ENCODE peak calls at places on chromosomes 7 and 10, in nine cellular contexts. K is astrocyte; Q is thoracic aorta; D is CD4-positive, CD25-positive, alpha-beta regulatory T cell; I is right cardiac atrium; X is left ventricle myocardium inferior; T is BE2C; N is effector memory CD4-positive, alpha-beta T cell; C is dorsolateral prefrontal cortex. R is an unnamed sample.

GRCh38 chr7:42236266-42237161 is 495 bp downstream of the GLI3 start:
- DNase-seq in D (peak), I (peak), K (peak), Q (peak), X (peak), C (no peak), N (no peak), T (no peak), R (no peak)

GRCh38 chr10:5147255-5147980 is 37.5 kb downstream of the AKR1C8 start:
- DNase-seq in X (no peak), D (no peak), N (no peak), T (no peak), Q (no peak), K (no peak), I (no peak), C (no peak), R (peak)

GRCh38 chr10:21297525-21298383 is 227.7 kb downstream of the SKIDA1 start:
- DNase-seq in K (no peak), N (no peak), I (no peak), D (no peak), C (no peak), X (no peak), Q (no peak), T (no peak), R (no peak)

GRCh38 chr7:5597772-5598171 is 174.1 kb upstream of the TNRC18 start:
- DNase-seq in Q (no peak), K (peak), X (no peak), N (no peak), D (no peak), I (no peak), T (no peak), C (no peak), R (no peak)

GRCh38 chr7:7569113-7569527 is 2.4 kb downstream of the MIOS start:
- DNase-seq in D (peak), X (no peak), Q (no peak), K (no peak), N (no peak), C (no peak), I (no peak), T (no peak), R (no peak)

GRCh38 chr10:122029503-122030199 is 40.7 kb downstream of the TACC2 start:
- DNase-seq in X (peak), C (no peak), D (no peak), T (no peak), Q (no peak), N (no peak), I (peak), K (no peak), R (no peak)

GRCh38 chr10:26612151-26612915 is 85.2 kb upstream of the PDSS1 start:
- DNase-seq in Q (no peak), I (no peak), N (no peak), X (no peak), C (no peak), K (no peak), T (no peak), D (no peak), R (no peak)

GRCh38 chr10:62095341-62096071 is 173.1 kb downstream of the RTKN2 start:
- DNase-seq in T (no peak), X (no peak), I (no peak), K (peak), Q (no peak), C (no peak), N (no peak), D (no peak), R (no peak)

GRCh38 chr10:72508033-72508432 is 117.8 kb downstream of the MICU1 start:
- DNase-seq in C (no peak), T (no peak), X (no peak), Q (no peak), I (no peak), N (no peak), K (no peak), D (no peak), R (no peak)

GRCh38 chr7:77917500-77918262 is 119.1 kb downstream of the PHTF2 start:
- DNase-seq in N (no peak), T (no peak), X (no peak), K (no peak), Q (no peak), C (no peak), D (no peak), I (no peak), R (no peak)

GRCh38 chr7:150992051-150992640 is 1.3 kb downstream of the NOS3 start:
- DNase-seq in X (no peak), T (no peak), D (no peak), I (peak), Q (no peak), N (no peak), K (no peak), C (no peak), R (no peak)

GRCh38 chr7:107118109-107118900 is 50.5 kb upstream of the HBP1 start:
- DNase-seq in T (no peak), C (no peak), X (no peak), D (no peak), N (no peak), Q (no peak), K (peak), I (no peak), R (no peak)

GRCh38 chr10:125060486-125060850 is 99.9 kb downstream of the CTBP2 start:
- DNase-seq in D (no peak), C (peak), Q (no peak), N (no peak), T (no peak), I (no peak), X (no peak), K (peak), R (no peak)
- H3K4me3 ChIP-seq in D (no peak), C (peak), Q (peak), N (no peak), T (no peak), I (no peak), X (peak), K (peak), R (no peak)

DNA sequence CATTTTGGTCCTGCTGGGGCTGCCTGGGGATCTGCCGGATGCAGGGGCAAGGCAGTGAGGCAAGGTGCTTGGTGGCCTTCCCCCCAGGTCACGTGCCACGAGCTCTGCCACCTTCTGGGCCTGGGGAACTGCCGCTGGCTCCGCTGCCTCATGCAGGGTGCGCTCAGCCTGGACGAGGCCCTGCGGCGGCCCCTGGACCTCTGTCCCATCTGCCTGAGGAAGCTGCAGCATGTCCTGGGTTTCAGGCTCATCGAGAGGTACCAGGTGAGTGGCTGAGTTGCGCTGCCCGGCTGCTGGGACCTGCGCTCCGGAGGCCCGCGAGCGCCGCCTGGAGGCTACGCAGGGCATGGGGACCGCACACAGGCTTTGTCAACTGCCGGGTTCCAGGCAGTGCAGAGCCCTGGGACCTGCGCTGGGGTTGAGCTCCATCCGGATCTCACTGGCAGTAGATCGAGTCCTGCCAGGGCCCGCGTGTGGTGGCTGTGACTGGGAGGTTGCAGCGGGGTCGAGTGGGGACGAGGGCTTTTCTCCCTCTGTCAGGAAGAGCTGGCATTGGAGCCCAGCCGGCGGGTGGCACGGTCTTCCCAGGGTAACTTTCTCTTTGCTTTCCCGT is 21.7 kb downstream of the AMZ1 start:
- DNase-seq in I (peak), N (peak), Q (no peak), K (no peak), T (peak), X (peak), D (peak), C (peak), R (peak)
- H3K4me3 ChIP-seq in I (no peak), N (peak), Q (peak), K (no peak), T (no peak), X (peak), D (peak), C (no peak), R (no peak)

GRCh38 chr10:14878266-14879054 is at the start of gene SUV39H2:
- DNase-seq in C (peak), D (peak), Q (peak), K (peak), T (peak), I (peak), N (peak), X (peak), R (peak)
- H3K4me3 ChIP-seq in C (peak), D (peak), Q (peak), K (peak), T (peak), I (peak), N (peak), X (peak), R (peak)

GRCh38 chr10:132407243-132407746 is 10.3 kb downstream of the PWWP2B start:
- DNase-seq in X (peak), I (no peak), C (no peak), N (no peak), D (no peak), Q (no peak), T (no peak), K (no peak), R (peak)

GRCh38 chr10:132408367-132408781 is 11.4 kb downstream of the PWWP2B start:
- DNase-seq in K (no peak), I (no peak), Q (no peak), D (no peak), T (no peak), X (no peak), N (no peak), C (no peak), R (no peak)

GRCh38 chr10:132406750-132407149 is 9.8 kb downstream of the PWWP2B start:
- DNase-seq in Q (no peak), D (no peak), T (no peak), K (no peak), C (no peak), N (no peak), I (no peak), X (no peak), R (no peak)

GRCh38 chr10:132408823-132409666 is 12.0 kb downstream of the PWWP2B start:
- DNase-seq in C (no peak), K (no peak), I (no peak), X (no peak), Q (no peak), N (no peak), T (no peak), D (no peak), R (no peak)

GRCh38 chr10:132407846-132408278 is 10.9 kb downstream of the PWWP2B start:
- DNase-seq in Q (no peak), T (no peak), K (no peak), D (no peak), X (no peak), I (no peak), C (peak), N (no peak), R (no peak)
- H3K4me3 ChIP-seq in Q (no peak), T (no peak), K (no peak), D (no peak), X (peak), I (no peak), C (no peak), N (no peak), R (no peak)

DNA sequence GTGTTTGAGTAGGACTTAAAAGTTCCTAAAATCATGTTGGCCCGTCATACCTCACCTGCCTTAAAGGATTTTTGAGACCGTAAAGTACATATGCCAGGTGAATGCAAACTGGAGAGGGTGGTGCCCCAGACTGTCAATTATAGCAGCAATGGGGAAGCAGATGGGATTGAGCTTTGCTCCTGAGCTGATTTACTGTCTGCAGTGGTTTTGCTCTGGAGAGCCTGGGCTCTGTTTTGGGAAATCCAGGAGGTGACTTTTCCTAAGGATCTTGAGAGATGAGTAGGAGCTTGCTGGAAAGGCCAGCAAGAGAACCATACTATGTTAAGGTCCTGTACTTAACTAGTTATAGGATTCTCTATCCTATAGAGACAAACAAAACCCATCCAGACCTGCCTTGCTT is 43.0 kb downstream of the COL13A1 start:
- DNase-seq in C (no peak), X (no peak), T (no peak), I (no peak), Q (no peak), D (no peak), K (no peak), N (no peak), R (no peak)
- H3K4me3 ChIP-seq in C (no peak), X (no peak), T (no peak), I (no peak), Q (no peak), D (no peak), K (no peak), N (no peak), R (no peak)

R was measured in right lobe of liver.